ENCODE peak calls at places on chromosomes 7 and 10, in seven cellular contexts. One of them, this sample, is unnamed.

GRCh38 chr10:97081621-97082235 is 104.0 kb downstream of the SLIT1 start:
- DNase-seq in naive thymus-derived CD4-positive, alpha-beta T cell: peak; percentile 13
- DNase-seq in HCT116: peak; percentile 34
- DNase-seq in left ventricle myocardium inferior: peak; percentile 39
- DNase-seq in CD8-positive, alpha-beta T cell: peak; percentile 70
- DNase-seq in breast epithelium: no peak
- DNase-seq in dorsolateral prefrontal cortex: no peak
- DNase-seq in this sample: peak; percentile 9

GRCh38 chr10:124593431-124593985 is 131.9 kb downstream of the LHPP start:
- DNase-seq in CD8-positive, alpha-beta T cell: no peak
- DNase-seq in HCT116: no peak
- DNase-seq in naive thymus-derived CD4-positive, alpha-beta T cell: no peak
- DNase-seq in left ventricle myocardium inferior: peak; percentile 13
- DNase-seq in breast epithelium: no peak
- DNase-seq in dorsolateral prefrontal cortex: no peak
- DNase-seq in this sample: no peak

GRCh38 chr7:105268511-105269392 is 120.0 kb downstream of the SRPK2 start:
- DNase-seq in breast epithelium: no peak
- DNase-seq in dorsolateral prefrontal cortex: no peak
- DNase-seq in HCT116: no peak
- DNase-seq in CD8-positive, alpha-beta T cell: no peak
- DNase-seq in left ventricle myocardium inferior: no peak
- DNase-seq in naive thymus-derived CD4-positive, alpha-beta T cell: peak; percentile 45
- DNase-seq in this sample: no peak

GRCh38 chr10:230758-231157 is 95.5 kb downstream of the ZMYND11 start:
- DNase-seq in HCT116: peak; percentile 8
- DNase-seq in breast epithelium: no peak
- DNase-seq in CD8-positive, alpha-beta T cell: no peak
- DNase-seq in left ventricle myocardium inferior: no peak
- DNase-seq in dorsolateral prefrontal cortex: no peak
- DNase-seq in naive thymus-derived CD4-positive, alpha-beta T cell: no peak
- DNase-seq in this sample: no peak

GRCh38 chr10:34808789-34809745 is 6.0 kb downstream of the PARD3 start:
- DNase-seq in HCT116: no peak
- DNase-seq in CD8-positive, alpha-beta T cell: no peak
- DNase-seq in breast epithelium: no peak
- DNase-seq in left ventricle myocardium inferior: peak; percentile 42
- DNase-seq in naive thymus-derived CD4-positive, alpha-beta T cell: no peak
- DNase-seq in dorsolateral prefrontal cortex: no peak
- DNase-seq in this sample: peak; percentile 31

GRCh38 chr7:100019908-100020307 is 4.5 kb downstream of the ZKSCAN1 start:
- DNase-seq in naive thymus-derived CD4-positive, alpha-beta T cell: no peak
- DNase-seq in breast epithelium: no peak
- DNase-seq in left ventricle myocardium inferior: no peak
- DNase-seq in HCT116: no peak
- DNase-seq in CD8-positive, alpha-beta T cell: no peak
- DNase-seq in dorsolateral prefrontal cortex: no peak
- DNase-seq in this sample: no peak

GRCh38 chr10:102599565-102600327 is 44.5 kb upstream of the TRIM8 start:
- DNase-seq in left ventricle myocardium inferior: peak; percentile 45
- DNase-seq in dorsolateral prefrontal cortex: no peak
- DNase-seq in naive thymus-derived CD4-positive, alpha-beta T cell: no peak
- DNase-seq in breast epithelium: no peak
- DNase-seq in CD8-positive, alpha-beta T cell: no peak
- DNase-seq in HCT116: no peak
- DNase-seq in this sample: no peak

GRCh38 chr10:133098426-133099124 is 10.9 kb downstream of the ADGRA1 start:
- DNase-seq in breast epithelium: no peak
- DNase-seq in naive thymus-derived CD4-positive, alpha-beta T cell: no peak
- DNase-seq in HCT116: no peak
- DNase-seq in CD8-positive, alpha-beta T cell: no peak
- DNase-seq in left ventricle myocardium inferior: no peak
- DNase-seq in dorsolateral prefrontal cortex: no peak
- DNase-seq in this sample: no peak

GRCh38 chr10:97788552-97789442 is 17.0 kb upstream of the SFRP5 start:
- DNase-seq in HCT116: no peak
- DNase-seq in breast epithelium: no peak
- DNase-seq in naive thymus-derived CD4-positive, alpha-beta T cell: no peak
- DNase-seq in CD8-positive, alpha-beta T cell: no peak
- DNase-seq in dorsolateral prefrontal cortex: no peak
- DNase-seq in left ventricle myocardium inferior: peak; percentile 39
- DNase-seq in this sample: no peak

GRCh38 chr10:21934307-21934706 is 69.2 kb downstream of the DNAJC1 start:
- DNase-seq in breast epithelium: no peak
- DNase-seq in left ventricle myocardium inferior: no peak
- DNase-seq in CD8-positive, alpha-beta T cell: no peak
- DNase-seq in naive thymus-derived CD4-positive, alpha-beta T cell: no peak
- DNase-seq in HCT116: no peak
- DNase-seq in dorsolateral prefrontal cortex: no peak
- DNase-seq in this sample: no peak

GRCh38 chr7:6167004-6167551 is 105.3 kb downstream of the CYTH3 start:
- DNase-seq in breast epithelium: no peak
- DNase-seq in HCT116: no peak
- DNase-seq in left ventricle myocardium inferior: peak; percentile 62
- DNase-seq in naive thymus-derived CD4-positive, alpha-beta T cell: no peak
- DNase-seq in dorsolateral prefrontal cortex: no peak
- DNase-seq in CD8-positive, alpha-beta T cell: no peak
- DNase-seq in this sample: no peak

GRCh38 chr7:53743697-53744096 is 708.3 kb downstream of the POM121L12 start:
- DNase-seq in CD8-positive, alpha-beta T cell: no peak
- DNase-seq in HCT116: no peak
- DNase-seq in naive thymus-derived CD4-positive, alpha-beta T cell: no peak
- DNase-seq in left ventricle myocardium inferior: no peak
- DNase-seq in dorsolateral prefrontal cortex: no peak
- DNase-seq in breast epithelium: no peak
- DNase-seq in this sample: no peak

GRCh38 chr7:26151953-26152781 is at the start of gene NFE2L3:
- DNase-seq in breast epithelium: no peak
- DNase-seq in left ventricle myocardium inferior: peak; percentile 68
- DNase-seq in HCT116: peak; percentile 64
- DNase-seq in CD8-positive, alpha-beta T cell: peak; percentile 79
- DNase-seq in naive thymus-derived CD4-positive, alpha-beta T cell: peak; percentile 75
- DNase-seq in dorsolateral prefrontal cortex: peak; percentile 73
- DNase-seq in this sample: peak; percentile 59

GRCh38 chr10:78377362-78377761 is 343.7 kb downstream of the RPS24 start:
- DNase-seq in left ventricle myocardium inferior: no peak
- DNase-seq in HCT116: no peak
- DNase-seq in CD8-positive, alpha-beta T cell: no peak
- DNase-seq in breast epithelium: no peak
- DNase-seq in naive thymus-derived CD4-positive, alpha-beta T cell: no peak
- DNase-seq in dorsolateral prefrontal cortex: no peak
- DNase-seq in this sample: no peak

GRCh38 chr7:118104812-118105441 is 79.0 kb upstream of the LSM8 start:
- DNase-seq in HCT116: peak; percentile 15
- DNase-seq in dorsolateral prefrontal cortex: no peak
- DNase-seq in CD8-positive, alpha-beta T cell: no peak
- DNase-seq in left ventricle myocardium inferior: no peak
- DNase-seq in breast epithelium: no peak
- DNase-seq in naive thymus-derived CD4-positive, alpha-beta T cell: no peak
- DNase-seq in this sample: no peak

GRCh38 chr10:11875499-11876281 is 52.5 kb downstream of the PROSER2 start:
- DNase-seq in CD8-positive, alpha-beta T cell: no peak
- DNase-seq in left ventricle myocardium inferior: peak; percentile 77
- DNase-seq in breast epithelium: peak; percentile 84
- DNase-seq in naive thymus-derived CD4-positive, alpha-beta T cell: no peak
- DNase-seq in HCT116: peak; percentile 88
- DNase-seq in dorsolateral prefrontal cortex: no peak
- DNase-seq in this sample: no peak
- H3K27ac ChIP-seq in CD8-positive, alpha-beta T cell: no peak overlapping the region
- H3K27ac ChIP-seq in left ventricle myocardium inferior: peak overlapping the region; percentile 70
- H3K27ac ChIP-seq in breast epithelium: peak overlapping the region; percentile 95
- H3K27ac ChIP-seq in naive thymus-derived CD4-positive, alpha-beta T cell: no peak overlapping the region
- H3K27ac ChIP-seq in HCT116: peak overlapping the region; percentile 86
- H3K27ac ChIP-seq in dorsolateral prefrontal cortex: no peak overlapping the region
- H3K27ac ChIP-seq in this sample: no peak overlapping the region

GRCh38 chr7:81877890-81878289 is 108.0 kb upstream of the HGF start:
- DNase-seq in CD8-positive, alpha-beta T cell: no peak
- DNase-seq in breast epithelium: no peak
- DNase-seq in HCT116: no peak
- DNase-seq in dorsolateral prefrontal cortex: no peak
- DNase-seq in left ventricle myocardium inferior: no peak
- DNase-seq in naive thymus-derived CD4-positive, alpha-beta T cell: no peak
- DNase-seq in this sample: no peak
- H3K27ac ChIP-seq in CD8-positive, alpha-beta T cell: no peak overlapping the region
- H3K27ac ChIP-seq in breast epithelium: no peak overlapping the region
- H3K27ac ChIP-seq in HCT116: no peak overlapping the region
- H3K27ac ChIP-seq in dorsolateral prefrontal cortex: no peak overlapping the region
- H3K27ac ChIP-seq in left ventricle myocardium inferior: no peak overlapping the region
- H3K27ac ChIP-seq in naive thymus-derived CD4-positive, alpha-beta T cell: no peak overlapping the region
- H3K27ac ChIP-seq in this sample: no peak overlapping the region

GRCh38 chr7:47512481-47513176 is 69.3 kb downstream of the TNS3 start:
- DNase-seq in naive thymus-derived CD4-positive, alpha-beta T cell: no peak
- DNase-seq in breast epithelium: no peak
- DNase-seq in CD8-positive, alpha-beta T cell: no peak
- DNase-seq in HCT116: no peak
- DNase-seq in left ventricle myocardium inferior: no peak
- DNase-seq in dorsolateral prefrontal cortex: no peak
- DNase-seq in this sample: no peak

GRCh38 chr7:47515305-47515834 is 66.5 kb downstream of the TNS3 start:
- DNase-seq in HCT116: no peak
- DNase-seq in CD8-positive, alpha-beta T cell: no peak
- DNase-seq in dorsolateral prefrontal cortex: no peak
- DNase-seq in naive thymus-derived CD4-positive, alpha-beta T cell: no peak
- DNase-seq in left ventricle myocardium inferior: no peak
- DNase-seq in breast epithelium: no peak
- DNase-seq in this sample: no peak

GRCh38 chr7:47513741-47514241 is 68.1 kb downstream of the TNS3 start:
- DNase-seq in dorsolateral prefrontal cortex: no peak
- DNase-seq in breast epithelium: no peak
- DNase-seq in naive thymus-derived CD4-positive, alpha-beta T cell: no peak
- DNase-seq in CD8-positive, alpha-beta T cell: no peak
- DNase-seq in left ventricle myocardium inferior: no peak
- DNase-seq in HCT116: no peak
- DNase-seq in this sample: no peak

GRCh38 chr7:47514818-47515217 is 67.1 kb downstream of the TNS3 start:
- DNase-seq in breast epithelium: no peak
- DNase-seq in dorsolateral prefrontal cortex: no peak
- DNase-seq in HCT116: no peak
- DNase-seq in naive thymus-derived CD4-positive, alpha-beta T cell: no peak
- DNase-seq in left ventricle myocardium inferior: no peak
- DNase-seq in CD8-positive, alpha-beta T cell: no peak
- DNase-seq in this sample: no peak

GRCh38 chr7:47514367-47514766 is 67.5 kb downstream of the TNS3 start:
- DNase-seq in HCT116: no peak
- DNase-seq in breast epithelium: no peak
- DNase-seq in dorsolateral prefrontal cortex: no peak
- DNase-seq in left ventricle myocardium inferior: no peak
- DNase-seq in naive thymus-derived CD4-positive, alpha-beta T cell: no peak
- DNase-seq in CD8-positive, alpha-beta T cell: no peak
- DNase-seq in this sample: no peak
- H3K27ac ChIP-seq in HCT116: no peak overlapping the region
- H3K27ac ChIP-seq in breast epithelium: no peak overlapping the region
- H3K27ac ChIP-seq in dorsolateral prefrontal cortex: no peak overlapping the region
- H3K27ac ChIP-seq in left ventricle myocardium inferior: peak overlapping the region; percentile 66
- H3K27ac ChIP-seq in naive thymus-derived CD4-positive, alpha-beta T cell: no peak overlapping the region
- H3K27ac ChIP-seq in CD8-positive, alpha-beta T cell: no peak overlapping the region
- H3K27ac ChIP-seq in this sample: no peak overlapping the region

DNA sequence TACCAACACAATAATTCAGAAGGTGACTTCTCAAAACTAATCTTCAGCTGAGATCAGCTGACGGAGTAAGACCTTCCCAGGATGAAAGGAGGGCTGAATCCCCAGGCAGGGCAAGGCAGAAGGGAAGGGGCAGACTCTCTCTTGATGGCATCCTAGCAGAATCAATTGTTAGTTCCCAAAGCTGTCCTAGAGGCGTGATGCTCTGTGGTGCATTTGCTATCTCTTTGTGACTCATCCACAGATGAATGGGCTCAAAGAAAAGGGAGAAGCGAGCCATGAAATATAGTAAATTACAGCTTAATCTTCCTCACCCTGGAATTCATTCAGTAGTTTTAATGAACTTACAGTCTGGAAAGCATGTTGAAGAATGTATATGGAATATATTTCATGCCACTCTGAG is 37.2 kb downstream of the PDE1C start:
- DNase-seq in breast epithelium: no peak
- DNase-seq in HCT116: no peak
- DNase-seq in left ventricle myocardium inferior: no peak
- DNase-seq in CD8-positive, alpha-beta T cell: no peak
- DNase-seq in naive thymus-derived CD4-positive, alpha-beta T cell: no peak
- DNase-seq in dorsolateral prefrontal cortex: no peak
- DNase-seq in this sample: no peak
- H3K27ac ChIP-seq in breast epithelium: no peak overlapping the region
- H3K27ac ChIP-seq in HCT116: no peak overlapping the region
- H3K27ac ChIP-seq in left ventricle myocardium inferior: peak overlapping the region; percentile 60
- H3K27ac ChIP-seq in CD8-positive, alpha-beta T cell: no peak overlapping the region
- H3K27ac ChIP-seq in naive thymus-derived CD4-positive, alpha-beta T cell: no peak overlapping the region
- H3K27ac ChIP-seq in dorsolateral prefrontal cortex: no peak overlapping the region
- H3K27ac ChIP-seq in this sample: no peak overlapping the region

GRCh38 chr7:43625977-43626376 is 43.1 kb downstream of the STK17A start:
- DNase-seq in breast epithelium: no peak
- DNase-seq in dorsolateral prefrontal cortex: no peak
- DNase-seq in CD8-positive, alpha-beta T cell: no peak
- DNase-seq in naive thymus-derived CD4-positive, alpha-beta T cell: no peak
- DNase-seq in left ventricle myocardium inferior: no peak
- DNase-seq in HCT116: no peak
- DNase-seq in this sample: no peak

GRCh38 chr7:43626695-43627094 is 43.8 kb downstream of the STK17A start:
- DNase-seq in breast epithelium: no peak
- DNase-seq in HCT116: no peak
- DNase-seq in dorsolateral prefrontal cortex: no peak
- DNase-seq in naive thymus-derived CD4-positive, alpha-beta T cell: no peak
- DNase-seq in CD8-positive, alpha-beta T cell: no peak
- DNase-seq in left ventricle myocardium inferior: no peak
- DNase-seq in this sample: no peak

GRCh38 chr7:43621729-43622448 is 39.0 kb downstream of the STK17A start:
- DNase-seq in CD8-positive, alpha-beta T cell: no peak
- DNase-seq in left ventricle myocardium inferior: no peak
- DNase-seq in HCT116: no peak
- DNase-seq in breast epithelium: no peak
- DNase-seq in dorsolateral prefrontal cortex: no peak
- DNase-seq in naive thymus-derived CD4-positive, alpha-beta T cell: no peak
- DNase-seq in this sample: no peak

GRCh38 chr7:43628431-43628830 is 45.5 kb downstream of the STK17A start:
- DNase-seq in left ventricle myocardium inferior: no peak
- DNase-seq in HCT116: no peak
- DNase-seq in naive thymus-derived CD4-positive, alpha-beta T cell: no peak
- DNase-seq in dorsolateral prefrontal cortex: no peak
- DNase-seq in breast epithelium: no peak
- DNase-seq in CD8-positive, alpha-beta T cell: no peak
- DNase-seq in this sample: no peak

DNA sequence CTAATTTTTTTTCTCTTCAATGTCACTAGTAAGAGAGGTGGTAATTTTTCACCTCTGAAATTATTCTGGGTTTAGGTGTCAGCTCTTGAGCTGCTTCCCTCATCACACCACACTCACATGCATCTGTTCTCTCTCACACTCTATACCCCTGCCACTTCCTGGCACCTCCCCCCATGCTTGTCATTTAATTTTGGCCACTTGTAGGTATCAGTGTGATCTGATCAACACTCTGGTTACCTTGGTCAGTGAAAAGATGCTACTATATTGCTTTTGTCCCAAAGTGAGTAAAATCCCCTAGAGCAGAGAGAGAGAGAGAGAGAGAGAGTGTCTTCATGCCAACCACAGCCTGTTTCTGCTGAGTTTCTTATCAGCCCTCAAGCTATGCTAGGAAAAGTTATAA is 42.5 kb downstream of the STK17A start:
- DNase-seq in dorsolateral prefrontal cortex: no peak
- DNase-seq in breast epithelium: no peak
- DNase-seq in HCT116: no peak
- DNase-seq in naive thymus-derived CD4-positive, alpha-beta T cell: peak; percentile 66
- DNase-seq in CD8-positive, alpha-beta T cell: peak; percentile 56
- DNase-seq in left ventricle myocardium inferior: no peak
- DNase-seq in this sample: no peak
- H3K27ac ChIP-seq in dorsolateral prefrontal cortex: no peak overlapping the region
- H3K27ac ChIP-seq in breast epithelium: no peak overlapping the region
- H3K27ac ChIP-seq in HCT116: no peak overlapping the region
- H3K27ac ChIP-seq in naive thymus-derived CD4-positive, alpha-beta T cell: peak overlapping the region; percentile 63
- H3K27ac ChIP-seq in CD8-positive, alpha-beta T cell: peak overlapping the region; percentile 23
- H3K27ac ChIP-seq in left ventricle myocardium inferior: peak overlapping the region; percentile 27
- H3K27ac ChIP-seq in this sample: no peak overlapping the region

GRCh38 chr10:119395287-119396007 is 147.1 kb downstream of the RGS10 start:
- DNase-seq in HCT116: no peak
- DNase-seq in CD8-positive, alpha-beta T cell: no peak
- DNase-seq in naive thymus-derived CD4-positive, alpha-beta T cell: no peak
- DNase-seq in breast epithelium: no peak
- DNase-seq in left ventricle myocardium inferior: peak; percentile 62
- DNase-seq in dorsolateral prefrontal cortex: no peak
- DNase-seq in this sample: no peak
- H3K27ac ChIP-seq in HCT116: no peak overlapping the region
- H3K27ac ChIP-seq in CD8-positive, alpha-beta T cell: no peak overlapping the region
- H3K27ac ChIP-seq in naive thymus-derived CD4-positive, alpha-beta T cell: no peak overlapping the region
- H3K27ac ChIP-seq in breast epithelium: peak overlapping the region; percentile 29
- H3K27ac ChIP-seq in left ventricle myocardium inferior: peak overlapping the region; percentile 74
- H3K27ac ChIP-seq in dorsolateral prefrontal cortex: no peak overlapping the region
- H3K27ac ChIP-seq in this sample: peak overlapping the region; percentile 9